ENCODE peak calls at places on chromosome X, in seven cellular contexts. One of them, this sample, is unnamed.
A peak's percentile ranks its signal among the peaks of the same experiment; 100 is the strongest.

GRCh38 chrX:102958794-102959193 is 21.7 kb downstream of the RAB40AL start:
- DNase-seq in GM10248: no peak
- DNase-seq in T-helper 1 cell: no peak
- DNase-seq in G401: no peak
- DNase-seq in GM20000: no peak
- DNase-seq in AG08396: no peak
- DNase-seq in cardiac fibroblast: peak; percentile 9
- DNase-seq in this sample: no peak

GRCh38 chrX:118520206-118520857 is 24.7 kb downstream of the DOCK11 start:
- DNase-seq in GM10248: no peak
- DNase-seq in GM20000: no peak
- DNase-seq in T-helper 1 cell: no peak
- DNase-seq in AG08396: no peak
- DNase-seq in cardiac fibroblast: peak; percentile 73
- DNase-seq in G401: no peak
- DNase-seq in this sample: no peak

GRCh38 chrX:42751573-42751972 is 26.4 kb downstream of the PPP1R2C start:
- DNase-seq in T-helper 1 cell: no peak
- DNase-seq in AG08396: no peak
- DNase-seq in GM20000: no peak
- DNase-seq in cardiac fibroblast: peak; percentile 54
- DNase-seq in GM10248: no peak
- DNase-seq in G401: no peak
- DNase-seq in this sample: no peak

GRCh38 chrX:71543316-71543715 is 10.4 kb downstream of the OGT start:
- DNase-seq in AG08396: peak; percentile 15
- DNase-seq in G401: no peak
- DNase-seq in GM10248: no peak
- DNase-seq in cardiac fibroblast: peak; percentile 86
- DNase-seq in GM20000: no peak
- DNase-seq in T-helper 1 cell: no peak
- DNase-seq in this sample: no peak

GRCh38 chrX:119549327-119550016 is 15.7 kb downstream of the STEEP1 start:
- DNase-seq in AG08396: no peak
- DNase-seq in GM10248: no peak
- DNase-seq in G401: peak; percentile 3
- DNase-seq in cardiac fibroblast: no peak
- DNase-seq in GM20000: no peak
- DNase-seq in T-helper 1 cell: no peak
- DNase-seq in this sample: no peak

GRCh38 chrX:70025464-70025863 is 24.3 kb downstream of the AWAT2 start:
- DNase-seq in AG08396: no peak
- DNase-seq in cardiac fibroblast: no peak
- DNase-seq in G401: no peak
- DNase-seq in GM10248: no peak
- DNase-seq in GM20000: no peak
- DNase-seq in T-helper 1 cell: no peak
- DNase-seq in this sample: no peak

GRCh38 chrX:72107320-72107719 is 24.4 kb downstream of the RTL5 start:
- DNase-seq in T-helper 1 cell: no peak
- DNase-seq in GM20000: no peak
- DNase-seq in G401: no peak
- DNase-seq in AG08396: peak; percentile 36
- DNase-seq in cardiac fibroblast: peak; percentile 36
- DNase-seq in GM10248: no peak
- DNase-seq in this sample: no peak

GRCh38 chrX:14010566-14010965 is 19.1 kb downstream of the GEMIN8 start:
- DNase-seq in GM10248: no peak
- DNase-seq in cardiac fibroblast: peak; percentile 51
- DNase-seq in G401: no peak
- DNase-seq in AG08396: no peak
- DNase-seq in GM20000: no peak
- DNase-seq in T-helper 1 cell: no peak
- DNase-seq in this sample: no peak

GRCh38 chrX:131264665-131265064 is 24.4 kb downstream of the IGSF1 start:
- DNase-seq in T-helper 1 cell: no peak
- DNase-seq in AG08396: no peak
- DNase-seq in GM20000: no peak
- DNase-seq in cardiac fibroblast: no peak
- DNase-seq in GM10248: no peak
- DNase-seq in G401: no peak
- DNase-seq in this sample: no peak

GRCh38 chrX:129930941-129931410 is 25.0 kb downstream of the UTP14A start:
- DNase-seq in cardiac fibroblast: no peak
- DNase-seq in G401: no peak
- DNase-seq in AG08396: no peak
- DNase-seq in T-helper 1 cell: no peak
- DNase-seq in GM10248: no peak
- DNase-seq in GM20000: no peak
- DNase-seq in this sample: peak; percentile 38